ENCODE peak calls at places on chromosomes 5 and 9, in six cellular contexts. One of them, this sample, is unnamed.

GRCh38 chr5:148976569-148977321 is 86.1 kb downstream of the SH3TC2 start:
- DNase-seq in coronary artery: no peak
- DNase-seq in endodermal cell: no peak
- DNase-seq in left ventricle myocardium inferior: no peak
- DNase-seq in dorsolateral prefrontal cortex: no peak
- DNase-seq in AG09309: no peak
- DNase-seq in this sample: no peak

GRCh38 chr5:25405850-25406249 is 761.1 kb upstream of the CDH10 start:
- DNase-seq in coronary artery: no peak
- DNase-seq in endodermal cell: no peak
- DNase-seq in left ventricle myocardium inferior: no peak
- DNase-seq in dorsolateral prefrontal cortex: no peak
- DNase-seq in AG09309: no peak
- DNase-seq in this sample: no peak

GRCh38 chr9:101705135-101705661 is 33.2 kb downstream of the GRIN3A start:
- DNase-seq in coronary artery: no peak
- DNase-seq in endodermal cell: peak
- DNase-seq in left ventricle myocardium inferior: peak
- DNase-seq in dorsolateral prefrontal cortex: no peak
- DNase-seq in AG09309: no peak
- DNase-seq in this sample: peak

GRCh38 chr5:91499943-91500531 is 116.9 kb upstream of the ARRDC3 start:
- DNase-seq in coronary artery: no peak
- DNase-seq in endodermal cell: no peak
- DNase-seq in left ventricle myocardium inferior: no peak
- DNase-seq in dorsolateral prefrontal cortex: no peak
- DNase-seq in AG09309: peak
- DNase-seq in this sample: no peak

GRCh38 chr5:142803428-142804111 is 33.4 kb downstream of the ARHGAP26 start:
- DNase-seq in coronary artery: no peak
- DNase-seq in endodermal cell: no peak
- DNase-seq in left ventricle myocardium inferior: no peak
- DNase-seq in dorsolateral prefrontal cortex: no peak
- DNase-seq in AG09309: no peak
- DNase-seq in this sample: no peak

GRCh38 chr5:112921031-112921832 is 795 bp downstream of the REEP5 start:
- DNase-seq in coronary artery: peak
- DNase-seq in endodermal cell: peak
- DNase-seq in left ventricle myocardium inferior: peak
- DNase-seq in dorsolateral prefrontal cortex: peak
- DNase-seq in AG09309: no peak
- DNase-seq in this sample: peak

GRCh38 chr9:109781541-109782197 is 1.7 kb downstream of the PALM2AKAP2 start:
- DNase-seq in coronary artery: no peak
- DNase-seq in endodermal cell: no peak
- DNase-seq in left ventricle myocardium inferior: no peak
- DNase-seq in dorsolateral prefrontal cortex: no peak
- DNase-seq in AG09309: no peak
- DNase-seq in this sample: no peak

GRCh38 chr5:81749186-81749561 is 1.7 kb downstream of the SSBP2 start:
- DNase-seq in coronary artery: no peak
- DNase-seq in endodermal cell: no peak
- DNase-seq in left ventricle myocardium inferior: no peak
- DNase-seq in dorsolateral prefrontal cortex: no peak
- DNase-seq in AG09309: no peak
- DNase-seq in this sample: no peak

GRCh38 chr5:146188358-146188757 is 5.9 kb upstream of the LARS1 start:
- DNase-seq in coronary artery: no peak
- DNase-seq in endodermal cell: no peak
- DNase-seq in left ventricle myocardium inferior: no peak
- DNase-seq in dorsolateral prefrontal cortex: no peak
- DNase-seq in AG09309: peak
- DNase-seq in this sample: peak

GRCh38 chr9:14403112-14403511 is 89.2 kb upstream of the NFIB start:
- DNase-seq in coronary artery: no peak
- DNase-seq in endodermal cell: no peak
- DNase-seq in left ventricle myocardium inferior: no peak
- DNase-seq in dorsolateral prefrontal cortex: no peak
- DNase-seq in AG09309: no peak
- DNase-seq in this sample: no peak

GRCh38 chr5:131538177-131538593 is 96.8 kb downstream of the RAPGEF6 start:
- DNase-seq in coronary artery: no peak
- DNase-seq in endodermal cell: no peak
- DNase-seq in left ventricle myocardium inferior: no peak
- DNase-seq in dorsolateral prefrontal cortex: no peak
- DNase-seq in AG09309: no peak
- DNase-seq in this sample: peak

GRCh38 chr5:152171888-152172287 is 233.2 kb downstream of the NMUR2 start:
- DNase-seq in coronary artery: no peak
- DNase-seq in endodermal cell: no peak
- DNase-seq in left ventricle myocardium inferior: no peak
- DNase-seq in dorsolateral prefrontal cortex: no peak
- DNase-seq in AG09309: no peak
- DNase-seq in this sample: no peak

GRCh38 chr5:151123897-151124751 is 33.5 kb downstream of the ANXA6 start:
- DNase-seq in coronary artery: no peak
- DNase-seq in endodermal cell: no peak
- DNase-seq in left ventricle myocardium inferior: peak
- DNase-seq in dorsolateral prefrontal cortex: no peak
- DNase-seq in AG09309: no peak
- DNase-seq in this sample: no peak

GRCh38 chr9:83062011-83062652 is 810 bp downstream of the RASEF start:
- DNase-seq in coronary artery: no peak
- DNase-seq in endodermal cell: peak
- DNase-seq in left ventricle myocardium inferior: peak
- DNase-seq in dorsolateral prefrontal cortex: no peak
- DNase-seq in AG09309: no peak
- DNase-seq in this sample: peak

GRCh38 chr5:56323505-56323904 is 90.4 kb upstream of the ANKRD55 start:
- DNase-seq in coronary artery: no peak
- DNase-seq in endodermal cell: peak
- DNase-seq in left ventricle myocardium inferior: no peak
- DNase-seq in dorsolateral prefrontal cortex: no peak
- DNase-seq in AG09309: peak
- DNase-seq in this sample: peak

DNA sequence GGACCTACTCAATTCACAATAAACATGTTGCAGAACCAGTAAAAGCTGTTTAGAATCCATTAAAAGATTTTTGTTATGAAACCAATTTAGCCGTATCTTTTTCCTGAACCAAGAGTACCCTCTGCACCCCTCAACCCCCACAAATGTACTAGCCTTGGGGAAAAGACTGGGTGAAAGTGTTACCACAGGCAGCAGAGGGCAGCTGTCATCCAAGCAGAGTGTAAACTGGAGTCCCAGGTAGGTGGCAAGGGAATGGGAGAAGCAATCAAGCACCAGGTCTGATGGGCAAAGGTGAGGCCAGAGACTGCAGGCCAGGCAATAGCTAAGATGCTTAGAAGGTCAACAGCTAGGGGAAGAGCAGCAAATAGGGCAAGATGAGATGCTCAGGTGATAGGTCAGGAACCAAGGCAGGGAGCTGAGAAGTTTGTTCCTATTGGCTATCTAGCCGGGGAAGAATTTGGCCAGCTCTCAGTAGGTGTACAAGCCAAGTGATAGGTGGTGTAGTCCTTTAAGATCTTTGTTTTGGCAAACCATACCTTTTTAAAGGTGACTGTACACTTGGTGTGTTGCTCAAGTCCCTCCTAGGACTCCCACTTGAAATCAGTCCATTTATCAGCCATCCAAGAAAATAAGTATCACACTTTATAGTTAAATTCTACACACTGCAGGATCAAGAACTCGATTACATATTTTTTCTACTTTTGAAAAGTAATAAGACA is 77.8 kb upstream of the CCDC112 start:
- DNase-seq in coronary artery: no peak
- DNase-seq in endodermal cell: no peak
- DNase-seq in left ventricle myocardium inferior: no peak
- DNase-seq in dorsolateral prefrontal cortex: no peak
- DNase-seq in AG09309: no peak
- DNase-seq in this sample: no peak
- TF ChIP-seq CTCF in coronary artery: no peak
- TF ChIP-seq CTCF in endodermal cell: peak
- TF ChIP-seq CTCF in left ventricle myocardium inferior: peak
- TF ChIP-seq CTCF in dorsolateral prefrontal cortex: no peak
- TF ChIP-seq CTCF in AG09309: no peak
- TF ChIP-seq CTCF in this sample: peak

GRCh38 chr9:89603629-89604462 is 966 bp upstream of the GADD45G start:
- DNase-seq in coronary artery: peak
- DNase-seq in endodermal cell: peak
- DNase-seq in left ventricle myocardium inferior: peak
- DNase-seq in dorsolateral prefrontal cortex: peak
- DNase-seq in AG09309: no peak
- DNase-seq in this sample: no peak
- TF ChIP-seq CTCF in coronary artery: no peak
- TF ChIP-seq CTCF in endodermal cell: peak
- TF ChIP-seq CTCF in left ventricle myocardium inferior: peak
- TF ChIP-seq CTCF in dorsolateral prefrontal cortex: peak
- TF ChIP-seq CTCF in AG09309: peak
- TF ChIP-seq CTCF in this sample: peak

GRCh38 chr9:89747589-89747988 is 142.8 kb downstream of the GADD45G start:
- DNase-seq in coronary artery: no peak
- DNase-seq in endodermal cell: no peak
- DNase-seq in left ventricle myocardium inferior: peak
- DNase-seq in dorsolateral prefrontal cortex: no peak
- DNase-seq in AG09309: no peak
- DNase-seq in this sample: no peak
- TF ChIP-seq CTCF in coronary artery: no peak
- TF ChIP-seq CTCF in endodermal cell: no peak
- TF ChIP-seq CTCF in left ventricle myocardium inferior: no peak
- TF ChIP-seq CTCF in dorsolateral prefrontal cortex: no peak
- TF ChIP-seq CTCF in AG09309: no peak
- TF ChIP-seq CTCF in this sample: no peak

DNA sequence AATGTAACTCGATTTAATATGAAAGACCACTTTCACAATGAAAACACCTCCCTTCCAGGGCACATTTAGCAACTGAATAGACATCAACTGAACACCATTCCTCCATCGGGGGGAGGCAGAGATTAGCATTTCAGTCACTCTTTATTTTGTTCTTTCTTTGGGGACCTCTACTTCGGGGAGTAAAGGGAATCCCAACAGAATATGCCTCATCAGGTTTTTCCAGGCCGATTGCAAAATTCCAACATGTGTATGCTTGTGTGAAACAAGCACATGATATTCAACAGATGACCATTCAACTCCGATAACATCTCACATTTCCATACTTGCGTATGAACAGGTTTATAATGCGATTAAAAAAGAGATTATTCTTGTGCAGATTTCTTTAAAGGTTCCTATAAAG is 124.2 kb upstream of the RETREG1 start:
- DNase-seq in coronary artery: no peak
- DNase-seq in endodermal cell: no peak
- DNase-seq in left ventricle myocardium inferior: no peak
- DNase-seq in dorsolateral prefrontal cortex: no peak
- DNase-seq in AG09309: no peak
- DNase-seq in this sample: peak
- TF ChIP-seq CTCF in coronary artery: no peak
- TF ChIP-seq CTCF in endodermal cell: no peak
- TF ChIP-seq CTCF in left ventricle myocardium inferior: no peak
- TF ChIP-seq CTCF in dorsolateral prefrontal cortex: peak
- TF ChIP-seq CTCF in AG09309: no peak
- TF ChIP-seq CTCF in this sample: no peak

GRCh38 chr5:74903165-74903787 is 37.1 kb upstream of the FAM169A start:
- DNase-seq in coronary artery: no peak
- DNase-seq in endodermal cell: peak
- DNase-seq in left ventricle myocardium inferior: no peak
- DNase-seq in dorsolateral prefrontal cortex: no peak
- DNase-seq in AG09309: no peak
- DNase-seq in this sample: peak
- TF ChIP-seq CTCF in coronary artery: no peak
- TF ChIP-seq CTCF in endodermal cell: peak
- TF ChIP-seq CTCF in left ventricle myocardium inferior: peak
- TF ChIP-seq CTCF in dorsolateral prefrontal cortex: peak
- TF ChIP-seq CTCF in AG09309: peak
- TF ChIP-seq CTCF in this sample: peak

GRCh38 chr5:37835400-37835973 is 4.4 kb downstream of the GDNF start:
- DNase-seq in coronary artery: no peak
- DNase-seq in endodermal cell: no peak
- DNase-seq in left ventricle myocardium inferior: no peak
- DNase-seq in dorsolateral prefrontal cortex: no peak
- DNase-seq in AG09309: no peak
- DNase-seq in this sample: no peak

GRCh38 chr5:37838152-37838932 is 1.5 kb downstream of the GDNF start:
- DNase-seq in coronary artery: no peak
- DNase-seq in endodermal cell: peak
- DNase-seq in left ventricle myocardium inferior: no peak
- DNase-seq in dorsolateral prefrontal cortex: no peak
- DNase-seq in AG09309: no peak
- DNase-seq in this sample: no peak

GRCh38 chr5:37836173-37837100 is 3.4 kb downstream of the GDNF start:
- DNase-seq in coronary artery: no peak
- DNase-seq in endodermal cell: peak
- DNase-seq in left ventricle myocardium inferior: peak
- DNase-seq in dorsolateral prefrontal cortex: no peak
- DNase-seq in AG09309: no peak
- DNase-seq in this sample: no peak

GRCh38 chr5:37838933-37839341 is 904 bp downstream of the GDNF start:
- DNase-seq in coronary artery: no peak
- DNase-seq in endodermal cell: peak
- DNase-seq in left ventricle myocardium inferior: no peak
- DNase-seq in dorsolateral prefrontal cortex: no peak
- DNase-seq in AG09309: no peak
- DNase-seq in this sample: peak

GRCh38 chr5:37837101-37838032 is 2.5 kb downstream of the GDNF start:
- DNase-seq in coronary artery: no peak
- DNase-seq in endodermal cell: peak
- DNase-seq in left ventricle myocardium inferior: peak
- DNase-seq in dorsolateral prefrontal cortex: peak
- DNase-seq in AG09309: no peak
- DNase-seq in this sample: peak
- TF ChIP-seq CTCF in coronary artery: peak
- TF ChIP-seq CTCF in endodermal cell: peak
- TF ChIP-seq CTCF in left ventricle myocardium inferior: peak
- TF ChIP-seq CTCF in dorsolateral prefrontal cortex: peak
- TF ChIP-seq CTCF in AG09309: peak
- TF ChIP-seq CTCF in this sample: peak

GRCh38 chr5:75265731-75266130 is 29.1 kb upstream of the ANKRD31 start:
- DNase-seq in coronary artery: no peak
- DNase-seq in endodermal cell: no peak
- DNase-seq in left ventricle myocardium inferior: no peak
- DNase-seq in dorsolateral prefrontal cortex: no peak
- DNase-seq in AG09309: peak
- DNase-seq in this sample: peak
- TF ChIP-seq CTCF in coronary artery: no peak
- TF ChIP-seq CTCF in endodermal cell: peak
- TF ChIP-seq CTCF in left ventricle myocardium inferior: peak
- TF ChIP-seq CTCF in dorsolateral prefrontal cortex: peak
- TF ChIP-seq CTCF in AG09309: peak
- TF ChIP-seq CTCF in this sample: peak

DNA sequence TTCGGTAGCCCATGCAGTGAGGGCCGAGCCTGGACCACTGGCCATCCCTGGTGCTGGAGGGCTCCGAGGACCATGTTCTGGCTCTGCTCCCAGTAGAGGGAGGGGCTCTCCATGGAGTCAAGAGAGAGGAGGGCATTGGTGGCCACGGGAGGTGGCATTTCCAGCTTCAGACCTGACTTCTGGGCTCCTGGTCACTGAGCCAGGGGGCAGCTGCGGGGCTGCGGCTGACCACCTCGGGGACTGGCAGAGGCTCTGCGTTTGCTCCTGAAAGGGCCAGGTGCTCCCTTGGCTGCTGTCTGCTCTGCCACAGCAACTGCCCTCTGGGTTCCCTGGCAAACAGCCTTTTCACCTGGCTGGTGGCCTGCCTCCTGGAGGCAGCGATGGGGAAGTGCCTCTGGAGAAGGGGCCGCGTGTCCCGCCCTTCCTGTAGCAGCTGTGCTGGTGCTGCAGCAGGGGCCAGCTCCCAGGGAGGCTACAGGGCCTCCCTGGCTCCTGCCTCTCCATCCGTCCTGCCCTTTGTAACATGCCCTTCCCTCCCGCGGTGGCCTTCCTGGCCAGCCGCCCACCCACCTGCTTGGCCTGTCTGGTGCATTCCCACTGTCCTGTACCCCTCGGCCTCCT is 144.6 kb downstream of the CACNA1B start:
- DNase-seq in coronary artery: no peak
- DNase-seq in endodermal cell: peak
- DNase-seq in left ventricle myocardium inferior: no peak
- DNase-seq in dorsolateral prefrontal cortex: no peak
- DNase-seq in AG09309: no peak
- DNase-seq in this sample: peak
- TF ChIP-seq CTCF in coronary artery: no peak
- TF ChIP-seq CTCF in endodermal cell: peak
- TF ChIP-seq CTCF in left ventricle myocardium inferior: peak
- TF ChIP-seq CTCF in dorsolateral prefrontal cortex: no peak
- TF ChIP-seq CTCF in AG09309: no peak
- TF ChIP-seq CTCF in this sample: peak

This sample was measured in foreskin keratinocyte.